ENCODE peak calls at places on chromosomes 7 and 10, in nine cellular contexts. One of them, this sample, is unnamed.

GRCh38 chr7:13835442-13835841 is 154.0 kb downstream of the ETV1 start:
- DNase-seq in progenitor cell of endocrine pancreas: no peak
- DNase-seq in activated CD4-positive, alpha-beta T cell treated with anti-CD3 and anti-CD28 coated beads for 24 hours: no peak
- DNase-seq in AG04450: no peak
- DNase-seq in T-helper 9 cell: no peak
- DNase-seq in naive thymus-derived CD4-positive, alpha-beta T cell: no peak
- DNase-seq in stimulated activated CD4-positive, alpha-beta T cell treated with anti-CD3 and anti-CD28 coated beads, Interleukin-1b, Interleukin-23, amount 100 ng/mL, for 1 hour: no peak
- DNase-seq in NCI-H1694 treated with DMSO at 0.1 percent for 48 hours: no peak
- DNase-seq in NCI-H1105: no peak
- DNase-seq in this sample: no peak

GRCh38 chr10:93573051-93573909 is 6.8 kb downstream of the FFAR4 start:
- DNase-seq in naive thymus-derived CD4-positive, alpha-beta T cell: no peak
- DNase-seq in NCI-H1694 treated with DMSO at 0.1 percent for 48 hours: no peak
- DNase-seq in activated CD4-positive, alpha-beta T cell treated with anti-CD3 and anti-CD28 coated beads for 24 hours: no peak
- DNase-seq in stimulated activated CD4-positive, alpha-beta T cell treated with anti-CD3 and anti-CD28 coated beads, Interleukin-1b, Interleukin-23, amount 100 ng/mL, for 1 hour: no peak
- DNase-seq in NCI-H1105: no peak
- DNase-seq in AG04450: no peak
- DNase-seq in progenitor cell of endocrine pancreas: no peak
- DNase-seq in T-helper 9 cell: no peak
- DNase-seq in this sample: no peak

GRCh38 chr10:23094786-23095403 is 484 bp upstream of the MSRB2 start:
- DNase-seq in AG04450: no peak
- DNase-seq in activated CD4-positive, alpha-beta T cell treated with anti-CD3 and anti-CD28 coated beads for 24 hours: no peak
- DNase-seq in NCI-H1694 treated with DMSO at 0.1 percent for 48 hours: no peak
- DNase-seq in stimulated activated CD4-positive, alpha-beta T cell treated with anti-CD3 and anti-CD28 coated beads, Interleukin-1b, Interleukin-23, amount 100 ng/mL, for 1 hour: no peak
- DNase-seq in progenitor cell of endocrine pancreas: no peak
- DNase-seq in T-helper 9 cell: no peak
- DNase-seq in naive thymus-derived CD4-positive, alpha-beta T cell: no peak
- DNase-seq in NCI-H1105: no peak
- DNase-seq in this sample: no peak

GRCh38 chr10:1643161-1643910 is 94.0 kb downstream of the ADARB2 start:
- DNase-seq in activated CD4-positive, alpha-beta T cell treated with anti-CD3 and anti-CD28 coated beads for 24 hours: no peak
- DNase-seq in NCI-H1694 treated with DMSO at 0.1 percent for 48 hours: no peak
- DNase-seq in T-helper 9 cell: no peak
- DNase-seq in naive thymus-derived CD4-positive, alpha-beta T cell: no peak
- DNase-seq in AG04450: no peak
- DNase-seq in progenitor cell of endocrine pancreas: peak
- DNase-seq in stimulated activated CD4-positive, alpha-beta T cell treated with anti-CD3 and anti-CD28 coated beads, Interleukin-1b, Interleukin-23, amount 100 ng/mL, for 1 hour: no peak
- DNase-seq in NCI-H1105: no peak
- DNase-seq in this sample: no peak

GRCh38 chr10:80070068-80070467 is 8.4 kb upstream of the TMEM254 start:
- DNase-seq in progenitor cell of endocrine pancreas: no peak
- DNase-seq in stimulated activated CD4-positive, alpha-beta T cell treated with anti-CD3 and anti-CD28 coated beads, Interleukin-1b, Interleukin-23, amount 100 ng/mL, for 1 hour: no peak
- DNase-seq in NCI-H1105: no peak
- DNase-seq in naive thymus-derived CD4-positive, alpha-beta T cell: no peak
- DNase-seq in activated CD4-positive, alpha-beta T cell treated with anti-CD3 and anti-CD28 coated beads for 24 hours: no peak
- DNase-seq in AG04450: no peak
- DNase-seq in NCI-H1694 treated with DMSO at 0.1 percent for 48 hours: no peak
- DNase-seq in T-helper 9 cell: no peak
- DNase-seq in this sample: no peak

GRCh38 chr7:31497501-31497900 is 16.4 kb upstream of the ITPRID1 start:
- DNase-seq in NCI-H1694 treated with DMSO at 0.1 percent for 48 hours: no peak
- DNase-seq in stimulated activated CD4-positive, alpha-beta T cell treated with anti-CD3 and anti-CD28 coated beads, Interleukin-1b, Interleukin-23, amount 100 ng/mL, for 1 hour: no peak
- DNase-seq in progenitor cell of endocrine pancreas: no peak
- DNase-seq in naive thymus-derived CD4-positive, alpha-beta T cell: no peak
- DNase-seq in NCI-H1105: no peak
- DNase-seq in activated CD4-positive, alpha-beta T cell treated with anti-CD3 and anti-CD28 coated beads for 24 hours: no peak
- DNase-seq in T-helper 9 cell: no peak
- DNase-seq in AG04450: no peak
- DNase-seq in this sample: no peak

GRCh38 chr7:89798599-89798996 is 355.7 kb upstream of the STEAP1 start:
- DNase-seq in NCI-H1694 treated with DMSO at 0.1 percent for 48 hours: no peak
- DNase-seq in T-helper 9 cell: no peak
- DNase-seq in NCI-H1105: no peak
- DNase-seq in naive thymus-derived CD4-positive, alpha-beta T cell: no peak
- DNase-seq in stimulated activated CD4-positive, alpha-beta T cell treated with anti-CD3 and anti-CD28 coated beads, Interleukin-1b, Interleukin-23, amount 100 ng/mL, for 1 hour: no peak
- DNase-seq in progenitor cell of endocrine pancreas: no peak
- DNase-seq in AG04450: no peak
- DNase-seq in activated CD4-positive, alpha-beta T cell treated with anti-CD3 and anti-CD28 coated beads for 24 hours: no peak
- DNase-seq in this sample: no peak

GRCh38 chr10:8302565-8302964 is 248.1 kb downstream of the GATA3 start:
- DNase-seq in activated CD4-positive, alpha-beta T cell treated with anti-CD3 and anti-CD28 coated beads for 24 hours: no peak
- DNase-seq in NCI-H1694 treated with DMSO at 0.1 percent for 48 hours: no peak
- DNase-seq in stimulated activated CD4-positive, alpha-beta T cell treated with anti-CD3 and anti-CD28 coated beads, Interleukin-1b, Interleukin-23, amount 100 ng/mL, for 1 hour: no peak
- DNase-seq in AG04450: no peak
- DNase-seq in progenitor cell of endocrine pancreas: no peak
- DNase-seq in T-helper 9 cell: no peak
- DNase-seq in naive thymus-derived CD4-positive, alpha-beta T cell: no peak
- DNase-seq in NCI-H1105: no peak
- DNase-seq in this sample: no peak

GRCh38 chr10:3169738-3170137 is 2.8 kb downstream of the PITRM1 start:
- DNase-seq in activated CD4-positive, alpha-beta T cell treated with anti-CD3 and anti-CD28 coated beads for 24 hours: no peak
- DNase-seq in AG04450: no peak
- DNase-seq in naive thymus-derived CD4-positive, alpha-beta T cell: no peak
- DNase-seq in progenitor cell of endocrine pancreas: no peak
- DNase-seq in NCI-H1105: no peak
- DNase-seq in stimulated activated CD4-positive, alpha-beta T cell treated with anti-CD3 and anti-CD28 coated beads, Interleukin-1b, Interleukin-23, amount 100 ng/mL, for 1 hour: no peak
- DNase-seq in T-helper 9 cell: no peak
- DNase-seq in NCI-H1694 treated with DMSO at 0.1 percent for 48 hours: no peak
- DNase-seq in this sample: no peak

GRCh38 chr10:132788180-132788830 is 2.4 kb upstream of the NKX6-2 start:
- DNase-seq in activated CD4-positive, alpha-beta T cell treated with anti-CD3 and anti-CD28 coated beads for 24 hours: no peak
- DNase-seq in T-helper 9 cell: no peak
- DNase-seq in progenitor cell of endocrine pancreas: no peak
- DNase-seq in NCI-H1694 treated with DMSO at 0.1 percent for 48 hours: no peak
- DNase-seq in NCI-H1105: no peak
- DNase-seq in naive thymus-derived CD4-positive, alpha-beta T cell: no peak
- DNase-seq in stimulated activated CD4-positive, alpha-beta T cell treated with anti-CD3 and anti-CD28 coated beads, Interleukin-1b, Interleukin-23, amount 100 ng/mL, for 1 hour: no peak
- DNase-seq in AG04450: no peak
- DNase-seq in this sample: no peak

GRCh38 chr7:2109251-2109935 is 123.4 kb downstream of the MAD1L1 start:
- DNase-seq in AG04450: no peak
- DNase-seq in naive thymus-derived CD4-positive, alpha-beta T cell: no peak
- DNase-seq in activated CD4-positive, alpha-beta T cell treated with anti-CD3 and anti-CD28 coated beads for 24 hours: no peak
- DNase-seq in NCI-H1694 treated with DMSO at 0.1 percent for 48 hours: no peak
- DNase-seq in T-helper 9 cell: no peak
- DNase-seq in NCI-H1105: no peak
- DNase-seq in progenitor cell of endocrine pancreas: no peak
- DNase-seq in stimulated activated CD4-positive, alpha-beta T cell treated with anti-CD3 and anti-CD28 coated beads, Interleukin-1b, Interleukin-23, amount 100 ng/mL, for 1 hour: no peak
- DNase-seq in this sample: no peak

GRCh38 chr7:151086802-151087246 is 549 bp downstream of the AGAP3 start:
- DNase-seq in naive thymus-derived CD4-positive, alpha-beta T cell: peak
- DNase-seq in NCI-H1694 treated with DMSO at 0.1 percent for 48 hours: peak
- DNase-seq in NCI-H1105: peak
- DNase-seq in T-helper 9 cell: peak
- DNase-seq in AG04450: no peak
- DNase-seq in stimulated activated CD4-positive, alpha-beta T cell treated with anti-CD3 and anti-CD28 coated beads, Interleukin-1b, Interleukin-23, amount 100 ng/mL, for 1 hour: no peak
- DNase-seq in progenitor cell of endocrine pancreas: no peak
- DNase-seq in activated CD4-positive, alpha-beta T cell treated with anti-CD3 and anti-CD28 coated beads for 24 hours: no peak
- DNase-seq in this sample: no peak

GRCh38 chr7:117809958-117810357 is 63.3 kb downstream of the CTTNBP2 start:
- DNase-seq in naive thymus-derived CD4-positive, alpha-beta T cell: no peak
- DNase-seq in AG04450: no peak
- DNase-seq in activated CD4-positive, alpha-beta T cell treated with anti-CD3 and anti-CD28 coated beads for 24 hours: no peak
- DNase-seq in NCI-H1105: no peak
- DNase-seq in T-helper 9 cell: no peak
- DNase-seq in stimulated activated CD4-positive, alpha-beta T cell treated with anti-CD3 and anti-CD28 coated beads, Interleukin-1b, Interleukin-23, amount 100 ng/mL, for 1 hour: no peak
- DNase-seq in progenitor cell of endocrine pancreas: no peak
- DNase-seq in NCI-H1694 treated with DMSO at 0.1 percent for 48 hours: no peak
- DNase-seq in this sample: no peak

GRCh38 chr7:124718032-124718766 is 47.4 kb downstream of the GPR37 start:
- DNase-seq in naive thymus-derived CD4-positive, alpha-beta T cell: no peak
- DNase-seq in activated CD4-positive, alpha-beta T cell treated with anti-CD3 and anti-CD28 coated beads for 24 hours: no peak
- DNase-seq in NCI-H1105: no peak
- DNase-seq in T-helper 9 cell: no peak
- DNase-seq in AG04450: peak
- DNase-seq in stimulated activated CD4-positive, alpha-beta T cell treated with anti-CD3 and anti-CD28 coated beads, Interleukin-1b, Interleukin-23, amount 100 ng/mL, for 1 hour: no peak
- DNase-seq in NCI-H1694 treated with DMSO at 0.1 percent for 48 hours: no peak
- DNase-seq in progenitor cell of endocrine pancreas: no peak
- DNase-seq in this sample: no peak

GRCh38 chr10:28201666-28202400 is 101.0 kb downstream of the MPP7 start:
- DNase-seq in T-helper 9 cell: no peak
- DNase-seq in NCI-H1694 treated with DMSO at 0.1 percent for 48 hours: no peak
- DNase-seq in stimulated activated CD4-positive, alpha-beta T cell treated with anti-CD3 and anti-CD28 coated beads, Interleukin-1b, Interleukin-23, amount 100 ng/mL, for 1 hour: no peak
- DNase-seq in progenitor cell of endocrine pancreas: no peak
- DNase-seq in naive thymus-derived CD4-positive, alpha-beta T cell: no peak
- DNase-seq in NCI-H1105: no peak
- DNase-seq in AG04450: no peak
- DNase-seq in activated CD4-positive, alpha-beta T cell treated with anti-CD3 and anti-CD28 coated beads for 24 hours: no peak
- DNase-seq in this sample: no peak

GRCh38 chr7:23335141-23335540 is 36.0 kb downstream of the MALSU1 start:
- DNase-seq in activated CD4-positive, alpha-beta T cell treated with anti-CD3 and anti-CD28 coated beads for 24 hours: no peak
- DNase-seq in NCI-H1105: no peak
- DNase-seq in naive thymus-derived CD4-positive, alpha-beta T cell: no peak
- DNase-seq in stimulated activated CD4-positive, alpha-beta T cell treated with anti-CD3 and anti-CD28 coated beads, Interleukin-1b, Interleukin-23, amount 100 ng/mL, for 1 hour: no peak
- DNase-seq in progenitor cell of endocrine pancreas: no peak
- DNase-seq in NCI-H1694 treated with DMSO at 0.1 percent for 48 hours: no peak
- DNase-seq in T-helper 9 cell: no peak
- DNase-seq in AG04450: no peak
- DNase-seq in this sample: no peak

GRCh38 chr10:80924063-80924952 is 386.6 kb downstream of the SH2D4B start:
- DNase-seq in T-helper 9 cell: no peak
- DNase-seq in NCI-H1694 treated with DMSO at 0.1 percent for 48 hours: peak
- DNase-seq in progenitor cell of endocrine pancreas: peak
- DNase-seq in naive thymus-derived CD4-positive, alpha-beta T cell: peak
- DNase-seq in AG04450: no peak
- DNase-seq in activated CD4-positive, alpha-beta T cell treated with anti-CD3 and anti-CD28 coated beads for 24 hours: peak
- DNase-seq in NCI-H1105: peak
- DNase-seq in stimulated activated CD4-positive, alpha-beta T cell treated with anti-CD3 and anti-CD28 coated beads, Interleukin-1b, Interleukin-23, amount 100 ng/mL, for 1 hour: no peak
- DNase-seq in this sample: peak

GRCh38 chr7:91112902-91113321 is 151.3 kb upstream of the FZD1 start:
- DNase-seq in T-helper 9 cell: no peak
- DNase-seq in activated CD4-positive, alpha-beta T cell treated with anti-CD3 and anti-CD28 coated beads for 24 hours: no peak
- DNase-seq in progenitor cell of endocrine pancreas: no peak
- DNase-seq in AG04450: peak
- DNase-seq in naive thymus-derived CD4-positive, alpha-beta T cell: no peak
- DNase-seq in stimulated activated CD4-positive, alpha-beta T cell treated with anti-CD3 and anti-CD28 coated beads, Interleukin-1b, Interleukin-23, amount 100 ng/mL, for 1 hour: no peak
- DNase-seq in NCI-H1694 treated with DMSO at 0.1 percent for 48 hours: no peak
- DNase-seq in NCI-H1105: no peak
- DNase-seq in this sample: no peak

GRCh38 chr7:139591550-139592195 is 68.2 kb downstream of the CLEC2L start:
- DNase-seq in naive thymus-derived CD4-positive, alpha-beta T cell: no peak
- DNase-seq in progenitor cell of endocrine pancreas: no peak
- DNase-seq in NCI-H1105: no peak
- DNase-seq in T-helper 9 cell: no peak
- DNase-seq in stimulated activated CD4-positive, alpha-beta T cell treated with anti-CD3 and anti-CD28 coated beads, Interleukin-1b, Interleukin-23, amount 100 ng/mL, for 1 hour: no peak
- DNase-seq in NCI-H1694 treated with DMSO at 0.1 percent for 48 hours: no peak
- DNase-seq in AG04450: no peak
- DNase-seq in activated CD4-positive, alpha-beta T cell treated with anti-CD3 and anti-CD28 coated beads for 24 hours: no peak
- DNase-seq in this sample: no peak

GRCh38 chr10:26177341-26177740 is 39.2 kb upstream of the GAD2 start:
- DNase-seq in NCI-H1105: no peak
- DNase-seq in T-helper 9 cell: no peak
- DNase-seq in NCI-H1694 treated with DMSO at 0.1 percent for 48 hours: no peak
- DNase-seq in activated CD4-positive, alpha-beta T cell treated with anti-CD3 and anti-CD28 coated beads for 24 hours: no peak
- DNase-seq in progenitor cell of endocrine pancreas: no peak
- DNase-seq in stimulated activated CD4-positive, alpha-beta T cell treated with anti-CD3 and anti-CD28 coated beads, Interleukin-1b, Interleukin-23, amount 100 ng/mL, for 1 hour: no peak
- DNase-seq in naive thymus-derived CD4-positive, alpha-beta T cell: no peak
- DNase-seq in AG04450: no peak
- DNase-seq in this sample: no peak

GRCh38 chr10:114042895-114043531 is 653 bp upstream of the ADRB1 start:
- DNase-seq in naive thymus-derived CD4-positive, alpha-beta T cell: no peak
- DNase-seq in T-helper 9 cell: no peak
- DNase-seq in stimulated activated CD4-positive, alpha-beta T cell treated with anti-CD3 and anti-CD28 coated beads, Interleukin-1b, Interleukin-23, amount 100 ng/mL, for 1 hour: no peak
- DNase-seq in NCI-H1105: no peak
- DNase-seq in progenitor cell of endocrine pancreas: peak
- DNase-seq in NCI-H1694 treated with DMSO at 0.1 percent for 48 hours: no peak
- DNase-seq in activated CD4-positive, alpha-beta T cell treated with anti-CD3 and anti-CD28 coated beads for 24 hours: no peak
- DNase-seq in AG04450: no peak
- DNase-seq in this sample: peak

GRCh38 chr10:124394583-124394982 is 24.1 kb downstream of the OAT start:
- DNase-seq in stimulated activated CD4-positive, alpha-beta T cell treated with anti-CD3 and anti-CD28 coated beads, Interleukin-1b, Interleukin-23, amount 100 ng/mL, for 1 hour: no peak
- DNase-seq in NCI-H1694 treated with DMSO at 0.1 percent for 48 hours: no peak
- DNase-seq in NCI-H1105: no peak
- DNase-seq in naive thymus-derived CD4-positive, alpha-beta T cell: no peak
- DNase-seq in T-helper 9 cell: no peak
- DNase-seq in progenitor cell of endocrine pancreas: no peak
- DNase-seq in AG04450: no peak
- DNase-seq in activated CD4-positive, alpha-beta T cell treated with anti-CD3 and anti-CD28 coated beads for 24 hours: no peak
- DNase-seq in this sample: no peak

GRCh38 chr7:17965600-17965999 is 25.3 kb upstream of the SNX13 start:
- DNase-seq in AG04450: no peak
- DNase-seq in progenitor cell of endocrine pancreas: no peak
- DNase-seq in NCI-H1694 treated with DMSO at 0.1 percent for 48 hours: no peak
- DNase-seq in naive thymus-derived CD4-positive, alpha-beta T cell: no peak
- DNase-seq in T-helper 9 cell: no peak
- DNase-seq in activated CD4-positive, alpha-beta T cell treated with anti-CD3 and anti-CD28 coated beads for 24 hours: no peak
- DNase-seq in stimulated activated CD4-positive, alpha-beta T cell treated with anti-CD3 and anti-CD28 coated beads, Interleukin-1b, Interleukin-23, amount 100 ng/mL, for 1 hour: no peak
- DNase-seq in NCI-H1105: no peak
- DNase-seq in this sample: no peak

GRCh38 chr7:36346260-36346831 is 43.3 kb upstream of the ANLN start:
- DNase-seq in NCI-H1105: no peak
- DNase-seq in NCI-H1694 treated with DMSO at 0.1 percent for 48 hours: no peak
- DNase-seq in AG04450: no peak
- DNase-seq in T-helper 9 cell: no peak
- DNase-seq in stimulated activated CD4-positive, alpha-beta T cell treated with anti-CD3 and anti-CD28 coated beads, Interleukin-1b, Interleukin-23, amount 100 ng/mL, for 1 hour: no peak
- DNase-seq in progenitor cell of endocrine pancreas: no peak
- DNase-seq in activated CD4-positive, alpha-beta T cell treated with anti-CD3 and anti-CD28 coated beads for 24 hours: no peak
- DNase-seq in naive thymus-derived CD4-positive, alpha-beta T cell: no peak
- DNase-seq in this sample: no peak

GRCh38 chr10:62498271-62498670 is 124.1 kb downstream of the ZNF365 start:
- DNase-seq in NCI-H1694 treated with DMSO at 0.1 percent for 48 hours: no peak
- DNase-seq in activated CD4-positive, alpha-beta T cell treated with anti-CD3 and anti-CD28 coated beads for 24 hours: no peak
- DNase-seq in stimulated activated CD4-positive, alpha-beta T cell treated with anti-CD3 and anti-CD28 coated beads, Interleukin-1b, Interleukin-23, amount 100 ng/mL, for 1 hour: no peak
- DNase-seq in NCI-H1105: no peak
- DNase-seq in progenitor cell of endocrine pancreas: no peak
- DNase-seq in naive thymus-derived CD4-positive, alpha-beta T cell: no peak
- DNase-seq in T-helper 9 cell: no peak
- DNase-seq in AG04450: no peak
- DNase-seq in this sample: no peak

GRCh38 chr7:14748461-14748860 is 154.1 kb downstream of the DGKB start:
- DNase-seq in NCI-H1105: no peak
- DNase-seq in naive thymus-derived CD4-positive, alpha-beta T cell: no peak
- DNase-seq in stimulated activated CD4-positive, alpha-beta T cell treated with anti-CD3 and anti-CD28 coated beads, Interleukin-1b, Interleukin-23, amount 100 ng/mL, for 1 hour: no peak
- DNase-seq in AG04450: peak
- DNase-seq in NCI-H1694 treated with DMSO at 0.1 percent for 48 hours: no peak
- DNase-seq in activated CD4-positive, alpha-beta T cell treated with anti-CD3 and anti-CD28 coated beads for 24 hours: no peak
- DNase-seq in T-helper 9 cell: no peak
- DNase-seq in progenitor cell of endocrine pancreas: no peak
- DNase-seq in this sample: no peak

GRCh38 chr7:46681865-46682503 is 760.9 kb upstream of the IGFBP3 start:
- DNase-seq in NCI-H1105: no peak
- DNase-seq in stimulated activated CD4-positive, alpha-beta T cell treated with anti-CD3 and anti-CD28 coated beads, Interleukin-1b, Interleukin-23, amount 100 ng/mL, for 1 hour: no peak
- DNase-seq in NCI-H1694 treated with DMSO at 0.1 percent for 48 hours: no peak
- DNase-seq in AG04450: no peak
- DNase-seq in naive thymus-derived CD4-positive, alpha-beta T cell: no peak
- DNase-seq in T-helper 9 cell: no peak
- DNase-seq in activated CD4-positive, alpha-beta T cell treated with anti-CD3 and anti-CD28 coated beads for 24 hours: no peak
- DNase-seq in progenitor cell of endocrine pancreas: no peak
- DNase-seq in this sample: no peak

GRCh38 chr10:119207713-119208552 is 562 bp downstream of the GRK5 start:
- DNase-seq in AG04450: no peak
- DNase-seq in stimulated activated CD4-positive, alpha-beta T cell treated with anti-CD3 and anti-CD28 coated beads, Interleukin-1b, Interleukin-23, amount 100 ng/mL, for 1 hour: no peak
- DNase-seq in progenitor cell of endocrine pancreas: peak
- DNase-seq in naive thymus-derived CD4-positive, alpha-beta T cell: peak
- DNase-seq in NCI-H1694 treated with DMSO at 0.1 percent for 48 hours: no peak
- DNase-seq in activated CD4-positive, alpha-beta T cell treated with anti-CD3 and anti-CD28 coated beads for 24 hours: peak
- DNase-seq in T-helper 9 cell: peak
- DNase-seq in NCI-H1105: no peak
- DNase-seq in this sample: peak

This sample was measured in NCI-H748 treated with DMSO at 0.1 percent for 48 hours.